ENCODE peak calls at places on chromosomes 4 and X, in six cellular contexts. J is stimulated activated naive CD8-positive, alpha-beta T cell treated with anti-CD3 and anti-CD28 coated beads, Interleukin-15, Interleukin-2, amounts not matched to agents 100 U/mL and 50 U/mL, for 24 hours; R is effector memory CD8-positive, alpha-beta T cell; K is activated B cell treated with CpG ODN at 0.5 μM for 24 hours; D is CD8-positive, alpha-beta T cell; X is heart left ventricle. L is an unnamed sample.

GRCh38 chrX:13598877-13599276 is 29.5 kb downstream of the EGFL6 start:
- DNase-seq in R (no peak), D (no peak), X (no peak), J (no peak), K (no peak), L (peak)

GRCh38 chrX:13092455-13092941 is 48.1 kb upstream of the FAM9C start:
- DNase-seq in D (peak), K (peak), X (no peak), R (peak), J (peak), L (no peak)

GRCh38 chrX:118530537-118530936 is 34.9 kb downstream of the DOCK11 start:
- DNase-seq in D (no peak), J (no peak), R (no peak), X (no peak), K (no peak), L (no peak)

GRCh38 chrX:40579880-40580536 is 762 bp upstream of the ATP6AP2 start:
- DNase-seq in R (no peak), D (no peak), J (no peak), X (no peak), K (no peak), L (peak)

GRCh38 chrX:53481093-53481492 is 46.9 kb upstream of the HSD17B10 start:
- DNase-seq in X (no peak), R (no peak), J (peak), K (no peak), D (no peak), L (peak)

GRCh38 chr4:183249854-183250253 is 70.2 kb downstream of the CLDN22 start:
- DNase-seq in R (no peak), J (no peak), X (no peak), D (no peak), K (no peak), L (peak)

GRCh38 chrX:130085551-130085986 is 24.7 kb downstream of the ELF4 start:
- DNase-seq in X (no peak), J (peak), K (no peak), R (no peak), D (no peak), L (no peak)

GRCh38 chr4:182023469-182023868 is 219.7 kb upstream of the TENM3 start:
- DNase-seq in J (no peak), R (no peak), D (no peak), K (no peak), X (no peak), L (no peak)

GRCh38 chrX:70485466-70485865 is 40.8 kb downstream of the DLG3 start:
- DNase-seq in R (no peak), J (no peak), X (no peak), D (no peak), K (no peak), L (peak)

GRCh38 chr4:38174811-38175210 is 214.6 kb downstream of the PTTG2 start:
- DNase-seq in K (no peak), R (no peak), J (no peak), X (no peak), D (no peak), L (peak)

GRCh38 chrX:10884246-10884645 is 226.9 kb upstream of the HCCS start:
- DNase-seq in X (no peak), J (no peak), R (no peak), D (no peak), K (no peak), L (no peak)

GRCh38 chrX:51155566-51155965 is 177.1 kb upstream of the NUDT10 start:
- DNase-seq in X (no peak), R (no peak), D (no peak), J (no peak), K (no peak), L (no peak)

GRCh38 chrX:47232803-47233332 is at the start of gene USP11:
- DNase-seq in X (peak), D (peak), J (peak), K (no peak), R (peak), L (no peak)

GRCh38 chr4:88017516-88018302 is 10.3 kb downstream of the PKD2 start:
- DNase-seq in D (no peak), J (no peak), X (no peak), R (no peak), K (no peak), L (peak)

GRCh38 chr4:119130365-119131065 is 5.1 kb upstream of the MYOZ2 start:
- DNase-seq in X (no peak), K (no peak), D (no peak), R (no peak), J (no peak), L (no peak)

GRCh38 chrX:105696870-105697269 is 125.5 kb upstream of the NRK start:
- DNase-seq in J (no peak), D (no peak), X (no peak), K (no peak), R (no peak), L (no peak)

GRCh38 chrX:113868716-113869115 is 715.2 kb upstream of the HTR2C start:
- DNase-seq in K (no peak), D (no peak), J (no peak), R (no peak), X (no peak), L (no peak)

GRCh38 chrX:49172280-49172780 is 632 bp downstream of the PLP2 start:
- DNase-seq in X (peak), J (peak), R (peak), K (peak), D (peak), L (peak)

GRCh38 chr4:171118091-171118490 is 695.1 kb upstream of the GALNTL6 start:
- DNase-seq in J (no peak), R (no peak), K (no peak), D (no peak), X (no peak), L (no peak)

GRCh38 chrX:3522016-3522690 is 175.7 kb upstream of the MXRA5 start:
- DNase-seq in R (no peak), X (no peak), K (no peak), D (no peak), J (no peak), L (no peak)

GRCh38 chrX:81489987-81490386 is 288.1 kb downstream of the SH3BGRL start:
- DNase-seq in X (no peak), J (no peak), R (no peak), D (no peak), K (no peak), L (peak)

GRCh38 chr4:88418411-88418810 is 38.5 kb upstream of the HERC5 start:
- DNase-seq in K (no peak), J (no peak), R (no peak), D (no peak), X (no peak), L (no peak)

GRCh38 chrX:10557166-10557565 is 63.2 kb downstream of the MID1 start:
- DNase-seq in J (no peak), X (no peak), R (no peak), D (no peak), K (no peak), L (no peak)

GRCh38 chrX:77160301-77160700 is 286.9 kb upstream of the FGF16 start:
- DNase-seq in R (no peak), D (no peak), J (peak), K (no peak), X (no peak), L (peak)

GRCh38 chrX:106898462-106898861 is 4.7 kb downstream of the RIPPLY1 start:
- DNase-seq in X (no peak), D (no peak), J (no peak), K (no peak), R (peak), L (peak)

GRCh38 chr4:17561195-17561909 is 15.6 kb upstream of the LAP3 start:
- DNase-seq in K (no peak), J (no peak), X (no peak), R (no peak), D (no peak), L (peak)

GRCh38 chr4:1113311-1114009 is at the start of gene RNF212:
- DNase-seq in D (peak), X (peak), R (no peak), K (peak), J (peak), L (no peak)

GRCh38 chr4:185322805-185323204 is 72.9 kb downstream of the LRP2BP start:
- DNase-seq in X (no peak), D (no peak), J (no peak), K (no peak), R (no peak), L (no peak)

GRCh38 chr4:127959794-127960193 is 5.2 kb downstream of the MFSD8 start:
- DNase-seq in J (no peak), R (no peak), K (no peak), D (no peak), X (no peak), L (no peak)

GRCh38 chrX:70432936-70433847 is 10.1 kb downstream of the GDPD2 start:
- DNase-seq in X (no peak), D (no peak), J (no peak), K (no peak), R (no peak), L (peak)

GRCh38 chr4:178387756-178388155 is 945.5 kb upstream of the AGA start:
- DNase-seq in J (no peak), D (no peak), K (no peak), X (no peak), R (no peak), L (no peak)

GRCh38 chr4:143358923-143359694 is 22.4 kb downstream of the GAB1 start:
- DNase-seq in K (no peak), X (no peak), D (peak), J (peak), R (no peak), L (peak)

GRCh38 chr4:40409835-40410234 is 74.7 kb downstream of the CHRNA9 start:
- DNase-seq in D (no peak), K (no peak), J (no peak), R (no peak), X (no peak), L (peak)

GRCh38 chr4:133151681-133152329 is 2.7 kb downstream of the PCDH10 start:
- DNase-seq in K (no peak), J (no peak), D (no peak), X (no peak), R (no peak), L (peak)

GRCh38 chr4:152920768-152921167 is 15.4 kb upstream of the FHDC1 start:
- DNase-seq in X (no peak), R (no peak), J (no peak), D (no peak), K (no peak), L (peak)

GRCh38 chr4:5043579-5043978 is 7.7 kb upstream of the STK32B start:
- DNase-seq in K (no peak), X (no peak), J (no peak), D (no peak), R (no peak), L (no peak)

GRCh38 chr4:169210516-169211108 is 60.1 kb downstream of the SH3RF1 start:
- DNase-seq in X (no peak), R (no peak), J (no peak), D (no peak), K (no peak), L (no peak)